ENCODE peak calls at places on chromosomes 2 and 18, in six cellular contexts. Z is PC-9, W is MCF 10A, F is kidney epithelial cell, Q is HS-5, N is GDM1. D is an unnamed sample.

GRCh38 chr2:31381601-31382000 is 32.9 kb downstream of the XDH start:
- DNase-seq in Z (no peak), N (no peak), W (no peak), F (no peak), Q (no peak), D (no peak)

GRCh38 chr2:18671363-18671762 is 82.0 kb upstream of the NT5C1B start:
- DNase-seq in N (no peak), W (no peak), F (no peak), Z (peak; percentile 48), Q (no peak), D (no peak)

GRCh38 chr2:202102425-202103005 is 29.5 kb downstream of the KIAA2012 start:
- DNase-seq in N (no peak), F (no peak), Z (no peak), W (no peak), Q (no peak), D (no peak)

GRCh38 chr18:12076424-12077140 is 17.1 kb upstream of the ANKRD62 start:
- DNase-seq in W (no peak), Q (no peak), F (no peak), Z (no peak), N (no peak), D (no peak)

GRCh38 chr2:194870974-194871535 is 786.0 kb upstream of the SLC39A10 start:
- DNase-seq in W (no peak), F (no peak), Q (no peak), Z (no peak), N (no peak), D (no peak)

GRCh38 chr18:74579704-74580103 is 18.0 kb upstream of the ZNF407 start:
- DNase-seq in Z (no peak), F (no peak), W (no peak), Q (no peak), N (no peak), D (no peak)

GRCh38 chr2:24594283-24594682 is 103.2 kb downstream of the NCOA1 start:
- DNase-seq in W (no peak), Z (no peak), N (no peak), Q (no peak), F (no peak), D (no peak)

GRCh38 chr2:15941970-15942710 is 1.8 kb downstream of the MYCN start:
- DNase-seq in W (no peak), F (no peak), N (peak; percentile 86), Q (no peak), Z (no peak), D (no peak)

GRCh38 chr18:24128700-24129099 is 10.2 kb upstream of the CABYR start:
- DNase-seq in F (no peak), N (no peak), Q (no peak), Z (no peak), W (no peak), D (no peak)